ENCODE peak calls at places on chromosomes 4 and X, in ten cellular contexts. P is fibroblast of mammary gland; T is CD4-positive, CD25-positive, alpha-beta regulatory T cell; G is astrocyte; E is AG09309; Z is HT1080; I is NCI-H1105; F is Kasumi-1; R is endothelial cell; O is endodermal cell. J is an unnamed sample.

GRCh38 chr4:109207060-109207459 is 95.4 kb downstream of the COL25A1 start:
- DNase-seq in G (peak), T (no peak), E (no peak), F (no peak), Z (peak), O (no peak), P (peak), I (no peak), R (no peak), J (no peak)

GRCh38 chr4:15182600-15183222 is 180.4 kb downstream of the CPEB2 start:
- DNase-seq in O (no peak), Z (peak), R (no peak), F (no peak), E (no peak), T (peak), G (peak), I (no peak), P (peak), J (no peak)

GRCh38 chr4:164930647-164931046 is 46.8 kb downstream of the TRIM61 start:
- DNase-seq in P (no peak), G (no peak), F (no peak), R (no peak), O (no peak), E (no peak), Z (no peak), T (no peak), I (no peak), J (no peak)

GRCh38 chr4:35052546-35052945 is 1191.8 kb downstream of the ARAP2 start:
- DNase-seq in E (no peak), G (no peak), O (no peak), T (no peak), P (no peak), R (no peak), I (no peak), F (no peak), Z (no peak), J (no peak)

GRCh38 chr4:3252831-3253641 is 4.1 kb downstream of the MSANTD1 start:
- DNase-seq in P (no peak), Z (no peak), T (no peak), O (peak), R (no peak), G (no peak), E (no peak), F (no peak), I (no peak), J (no peak)

GRCh38 chrX:141902366-141902765 is 1.3 kb upstream of the MAGEC1 start:
- DNase-seq in T (no peak), I (no peak), F (no peak), E (no peak), G (no peak), P (no peak), Z (no peak), R (no peak), O (no peak), J (no peak)

GRCh38 chr4:7828011-7828720 is 111.5 kb downstream of the AFAP1 start:
- DNase-seq in I (no peak), O (no peak), R (no peak), G (peak), F (peak), P (peak), T (peak), E (peak), Z (peak), J (no peak)

GRCh38 chr4:1180663-1181062 is 8.3 kb upstream of the SPON2 start:
- DNase-seq in E (no peak), O (no peak), P (no peak), R (no peak), Z (no peak), I (no peak), G (no peak), F (no peak), T (no peak), J (no peak)

GRCh38 chr4:21769404-21770147 is 179.0 kb downstream of the KCNIP4 start:
- DNase-seq in T (no peak), F (no peak), P (peak), O (no peak), Z (peak), R (no peak), G (peak), E (peak), I (no peak), J (no peak)

GRCh38 chrX:10465254-10465653 is 155.1 kb downstream of the MID1 start:
- DNase-seq in F (no peak), R (no peak), O (no peak), I (no peak), P (no peak), T (no peak), Z (no peak), E (no peak), G (no peak), J (no peak)

GRCh38 chr4:87974856-87975462 is 555 bp upstream of the SPP1 start:
- DNase-seq in O (peak), E (no peak), G (peak), R (no peak), P (no peak), I (no peak), F (no peak), Z (peak), T (no peak), J (no peak)

GRCh38 chrX:9955506-9955905 is 11.7 kb upstream of the CLDN34 start:
- DNase-seq in G (peak), I (no peak), T (no peak), P (no peak), O (no peak), Z (no peak), E (peak), R (no peak), F (no peak), J (no peak)

GRCh38 chr4:65482410-65482809 is 187.9 kb downstream of the EPHA5 start:
- DNase-seq in I (no peak), R (no peak), Z (peak), P (peak), O (no peak), G (peak), F (no peak), E (no peak), T (no peak), J (no peak)

GRCh38 chrX:45986971-45987370 is 558.2 kb downstream of the ZNF674 start:
- DNase-seq in T (no peak), R (no peak), P (peak), I (no peak), O (no peak), F (no peak), E (no peak), Z (peak), G (no peak), J (no peak)

GRCh38 chrX:1914606-1915365 is 299.9 kb downstream of the ASMT start:
- DNase-seq in O (peak), I (no peak), T (no peak), E (no peak), P (no peak), F (no peak), Z (peak), G (no peak), R (no peak), J (no peak)

GRCh38 chr4:122038896-122039295 is 87.0 kb upstream of the TRPC3 start:
- DNase-seq in I (no peak), F (no peak), P (no peak), E (no peak), Z (peak), O (no peak), R (no peak), G (no peak), T (no peak), J (no peak)

GRCh38 chr4:147678796-147679549 is 5.0 kb downstream of the PRMT9 start:
- DNase-seq in E (no peak), R (no peak), G (no peak), P (peak), T (peak), Z (no peak), O (peak), I (no peak), F (no peak), J (no peak)

GRCh38 chr4:150302553-150302952 is 224.3 kb downstream of the DCLK2 start:
- DNase-seq in T (no peak), Z (peak), O (no peak), I (no peak), P (peak), E (peak), G (peak), R (no peak), F (peak), J (no peak)

GRCh38 chr4:40264995-40265909 is 68.4 kb downstream of the RHOH start:
- DNase-seq in G (peak), I (no peak), R (no peak), E (no peak), O (peak), Z (peak), T (peak), P (no peak), F (peak), J (no peak)

GRCh38 chrX:108734426-108734825 is 1.9 kb downstream of the IRS4 start:
- DNase-seq in F (no peak), I (no peak), E (no peak), T (no peak), R (no peak), O (no peak), G (no peak), P (no peak), Z (no peak), J (no peak)

GRCh38 chrX:47614618-47615017 is 5.0 kb downstream of the SYN1 start:
- DNase-seq in P (no peak), O (no peak), E (no peak), F (no peak), I (no peak), Z (no peak), T (no peak), R (no peak), G (no peak), J (no peak)

GRCh38 chrX:46686003-46686645 is 72.8 kb downstream of the SLC9A7 start:
- DNase-seq in O (peak), R (peak), E (no peak), F (peak), Z (peak), P (peak), T (peak), G (no peak), I (no peak), J (no peak)

GRCh38 chrX:96692454-96692853 is 7.8 kb downstream of the DIAPH2 start:
- DNase-seq in T (no peak), G (no peak), F (no peak), O (no peak), I (no peak), E (no peak), P (peak), R (no peak), Z (no peak), J (no peak)